ENCODE peak calls at places on chromosomes 6 and 20, in six cellular contexts. Y, X, L, U, E and Z are unnamed samples.

GRCh38 chr20:48760403-48760889 is 67.4 kb downstream of the PREX1 start:
- DNase-seq in U (no peak), E (peak; percentile 72), X (peak; percentile 35), Y (no peak), L (peak; percentile 54), Z (peak; percentile 31)

GRCh38 chr6:146339716-146340115 is 203.9 kb upstream of the RAB32 start:
- DNase-seq in U (no peak), X (no peak), E (peak; percentile 83), L (no peak), Y (no peak), Z (peak; percentile 50)

GRCh38 chr20:1674361-1674760 is 16.8 kb upstream of the SIRPG start:
- DNase-seq in X (no peak), L (no peak), Y (peak; percentile 6), U (no peak), E (no peak), Z (no peak)

GRCh38 chr6:132584698-132585097 is 4.8 kb downstream of the TAAR5 start:
- DNase-seq in U (no peak), Y (no peak), X (no peak), E (no peak), L (no peak), Z (no peak)

GRCh38 chr6:20879121-20879520 is 344.9 kb downstream of the CDKAL1 start:
- DNase-seq in L (no peak), Y (no peak), X (no peak), U (no peak), E (no peak), Z (no peak)

GRCh38 chr6:90217621-90218496 is 78.8 kb downstream of the BACH2 start:
- DNase-seq in L (no peak), U (peak; percentile 31), E (no peak), X (no peak), Y (peak; percentile 75), Z (peak; percentile 84)

GRCh38 chr20:57847104-57847503 is 137.3 kb upstream of the PMEPA1 start:
- DNase-seq in Y (no peak), X (no peak), E (peak; percentile 14), L (no peak), U (no peak), Z (no peak)

GRCh38 chr6:97177905-97178304 is 105.1 kb downstream of the MMS22L start:
- DNase-seq in L (peak; percentile 9), X (peak; percentile 34), E (peak; percentile 82), U (no peak), Y (no peak), Z (no peak)

GRCh38 chr20:59723607-59724456 is 119.5 kb downstream of the PHACTR3 start:
- DNase-seq in L (no peak), U (no peak), X (no peak), E (no peak), Y (no peak), Z (peak; percentile 6)

DNA sequence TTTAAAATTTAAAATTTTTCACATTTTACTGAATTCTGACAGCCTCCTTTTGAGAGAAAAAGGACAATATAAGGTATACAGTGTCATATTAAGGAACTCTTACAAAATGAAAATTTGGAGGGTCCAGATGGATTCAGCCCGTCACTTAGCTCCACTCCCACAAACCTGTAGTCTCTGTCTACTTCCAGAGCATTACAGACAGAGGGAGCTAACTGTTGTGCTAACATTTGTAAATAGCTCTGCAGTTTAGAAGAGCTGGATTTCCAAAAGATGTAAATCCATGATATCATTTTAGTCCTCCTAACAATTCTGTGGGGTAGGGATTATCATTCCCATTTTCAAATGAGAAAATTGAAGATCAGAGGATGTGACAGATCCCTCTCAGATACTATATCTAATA is 16.1 kb upstream of the SERINC3 start:
- DNase-seq in L (peak; percentile 46), E (no peak), X (no peak), U (no peak), Y (no peak), Z (no peak)
- TF ChIP-seq CTCF in L (peak; percentile 18), E (peak; percentile 32), X (peak; percentile 31), U (no peak), Y (no peak), Z (peak; percentile 33)

DNA sequence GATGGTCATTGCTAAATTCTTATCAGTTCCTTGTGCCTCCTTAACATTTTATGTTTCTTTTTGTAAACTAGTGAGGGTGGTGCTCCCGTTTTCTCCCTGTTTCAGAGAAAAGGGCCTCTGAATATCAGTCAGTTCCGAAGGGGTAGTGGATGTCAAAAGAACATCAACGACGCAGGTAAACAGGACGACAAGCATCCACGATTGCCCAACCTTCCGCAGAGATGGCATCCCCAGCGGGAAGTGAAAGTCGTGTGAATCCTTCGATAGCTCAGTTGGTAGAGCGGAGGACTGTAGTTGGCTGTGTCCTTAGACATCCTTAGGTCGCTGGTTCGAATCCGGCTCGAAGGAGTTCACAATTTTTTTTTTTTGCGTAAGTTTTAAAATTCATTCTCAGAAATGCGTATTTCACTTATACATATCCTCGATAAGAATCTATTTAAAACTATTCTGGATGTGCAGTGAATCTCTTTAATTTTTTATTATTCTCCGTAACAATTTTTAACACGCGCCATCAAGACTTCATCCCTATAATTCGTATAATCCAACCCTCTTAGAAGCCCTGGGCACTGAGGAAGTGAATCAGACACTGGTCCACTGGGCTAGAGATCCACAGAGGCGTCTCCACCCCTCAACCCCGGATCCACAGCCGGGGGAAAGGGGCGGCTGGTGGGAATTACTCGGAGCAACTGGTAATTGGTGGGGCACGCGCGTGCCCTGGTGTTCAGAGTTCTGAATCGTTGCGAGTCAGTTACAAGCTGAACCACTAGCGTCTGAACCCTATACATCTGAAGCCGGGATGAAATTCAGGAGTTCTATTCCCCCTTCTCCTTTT is 27.9 kb upstream of the ABT1 start:
- DNase-seq in X (peak; percentile 88), L (peak; percentile 95), E (peak; percentile 75), U (peak; percentile 98), Y (peak; percentile 93), Z (peak; percentile 93)
- TF ChIP-seq CTCF in X (peak; percentile 54), L (peak; percentile 26), E (no peak), U (peak; percentile 46), Y (no peak), Z (peak; percentile 38)

GRCh38 chr6:118054082-118054481 is 147.0 kb downstream of the SLC35F1 start:
- DNase-seq in E (no peak), Y (no peak), L (no peak), U (no peak), X (no peak), Z (no peak)
- TF ChIP-seq CTCF in E (no peak), Y (no peak), L (no peak), U (no peak), X (no peak), Z (no peak)

GRCh38 chr20:38726849-38727601 is 2.7 kb downstream of the SLC32A1 start:
- DNase-seq in L (no peak), E (no peak), U (peak; percentile 83), X (no peak), Y (peak; percentile 33), Z (peak; percentile 29)
- TF ChIP-seq CTCF in L (peak; percentile 19), E (no peak), U (peak; percentile 47), X (peak; percentile 54), Y (no peak), Z (peak; percentile 29)

GRCh38 chr20:47549671-47550070 is 48.0 kb downstream of the NCOA3 start:
- DNase-seq in L (no peak), E (no peak), Y (no peak), U (no peak), X (no peak), Z (no peak)
- TF ChIP-seq CTCF in L (no peak), E (no peak), Y (no peak), U (no peak), X (no peak), Z (no peak)

DNA sequence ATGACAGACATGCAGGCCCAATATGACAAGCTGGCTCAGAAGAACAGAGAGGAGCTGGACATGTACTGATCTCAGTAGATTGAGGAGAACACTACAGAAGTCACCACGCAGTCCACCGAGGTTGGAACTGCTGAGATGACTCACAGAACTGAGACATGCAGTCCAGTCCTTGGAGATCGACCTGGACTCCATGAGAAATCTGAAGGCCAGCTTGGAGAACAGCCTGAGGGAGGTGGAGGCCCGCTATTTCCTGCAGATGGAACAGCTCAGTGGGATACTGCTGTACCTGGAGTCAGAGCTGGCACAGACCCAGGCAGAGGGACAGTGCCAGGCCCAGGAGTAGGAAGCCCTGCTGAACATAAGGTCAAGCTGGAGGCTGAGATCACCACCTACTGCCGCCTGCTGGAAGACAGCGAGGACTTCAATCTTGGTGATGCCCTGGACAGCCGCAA is 21.3 kb downstream of the RNF114 start:
- DNase-seq in L (no peak), U (no peak), X (no peak), Y (peak; percentile 67), E (no peak), Z (no peak)
- TF ChIP-seq CTCF in L (no peak), U (no peak), X (peak; percentile 9), Y (no peak), E (no peak), Z (no peak)

GRCh38 chr6:51396583-51396982 is 577.9 kb downstream of the TFAP2B start:
- DNase-seq in Y (no peak), L (no peak), E (no peak), U (no peak), X (no peak), Z (no peak)

GRCh38 chr6:51394061-51394460 is 575.4 kb downstream of the TFAP2B start:
- DNase-seq in X (no peak), U (no peak), L (no peak), Y (no peak), E (no peak), Z (no peak)

GRCh38 chr6:51398064-51398740 is 579.5 kb downstream of the TFAP2B start:
- DNase-seq in E (peak; percentile 30), Y (no peak), U (no peak), X (no peak), L (no peak), Z (no peak)

GRCh38 chr6:51398793-51399192 is 580.1 kb downstream of the TFAP2B start:
- DNase-seq in Y (no peak), L (no peak), U (no peak), E (no peak), X (no peak), Z (no peak)
- TF ChIP-seq CTCF in Y (no peak), L (no peak), U (no peak), E (no peak), X (no peak), Z (no peak)

DNA sequence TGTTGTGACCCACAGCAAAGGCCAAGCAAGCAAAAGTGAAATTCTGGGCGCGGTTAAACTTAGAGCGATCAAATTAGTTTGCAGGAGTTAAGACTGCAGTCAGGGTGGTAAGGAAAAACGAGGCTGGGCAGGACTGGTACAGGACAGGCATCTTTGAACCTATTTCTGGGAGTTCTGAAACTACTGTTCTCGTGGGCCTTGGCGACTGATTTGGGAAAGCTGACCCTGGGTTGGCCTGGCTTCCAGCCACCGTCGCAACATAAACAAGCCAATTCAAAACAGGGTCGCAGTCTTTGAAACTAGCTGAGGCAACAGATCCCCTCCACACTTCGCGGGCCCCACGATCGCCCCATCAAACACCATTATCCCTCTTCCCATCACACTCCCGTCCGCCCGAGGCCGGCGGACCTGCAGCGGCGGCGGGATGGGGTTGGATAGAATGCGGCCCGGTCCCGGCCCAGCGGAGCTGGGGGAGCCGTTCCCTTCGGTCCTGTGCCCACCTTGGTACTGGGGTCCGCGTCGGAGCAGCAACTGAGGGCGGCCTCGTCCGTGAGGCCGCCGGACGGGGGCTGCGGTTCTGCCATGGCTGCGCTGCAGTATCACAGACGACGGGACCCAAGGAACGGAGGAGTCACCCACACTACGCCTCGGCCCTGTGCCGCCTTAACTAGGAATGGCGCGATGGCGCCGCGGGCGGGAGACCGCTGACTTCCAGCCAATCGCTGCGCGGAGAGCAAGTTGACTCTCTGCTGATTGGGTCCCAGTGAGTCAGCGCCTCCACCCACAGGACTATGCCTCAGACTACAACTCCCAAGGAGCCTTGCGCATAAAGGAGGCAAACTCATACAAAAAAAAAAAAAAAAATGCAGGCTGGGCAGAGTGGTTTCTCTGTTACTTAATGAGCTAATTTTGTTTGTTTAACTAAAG is at the start of gene GLO1:
- DNase-seq in X (peak; percentile 99), E (peak; percentile 99), U (peak; percentile 92), L (peak; percentile 99), Y (peak; percentile 99), Z (peak; percentile 99)
- TF ChIP-seq CTCF in X (no peak), E (no peak), U (no peak), L (no peak), Y (no peak), Z (no peak)